ENCODE peak calls at places on chromosomes 16 and 17, in five cellular contexts. B is neural crest cell, E is BE2C, T is heart right ventricle, Z is progenitor cell of endocrine pancreas. C is an unnamed sample.

GRCh38 chr17:19448341-19449268 is 37.6 kb downstream of the RNF112 start:
- DNase-seq in B (no peak), E (no peak), T (no peak), Z (no peak), C (no peak)

GRCh38 chr16:51416921-51417320 is 265.9 kb upstream of the SALL1 start:
- DNase-seq in B (no peak), E (no peak), T (no peak), Z (no peak), C (no peak)

GRCh38 chr17:50676065-50676975 is 31.4 kb downstream of the ANKRD40 start:
- DNase-seq in B (no peak), E (peak; percentile 1), T (no peak), Z (no peak), C (no peak)

GRCh38 chr16:68372806-68373205 is 62.0 kb downstream of the PRMT7 start:
- DNase-seq in B (no peak), E (no peak), T (no peak), Z (no peak), C (no peak)

GRCh38 chr17:56581635-56582605 is 11.6 kb upstream of the NOG start:
- DNase-seq in B (no peak), E (no peak), T (no peak), Z (no peak), C (no peak)

GRCh38 chr16:4052801-4053662 is 63.2 kb downstream of the ADCY9 start:
- DNase-seq in B (no peak), E (no peak), T (peak; percentile 70), Z (no peak), C (peak; percentile 39)

GRCh38 chr17:83189673-83190385 is 110.4 kb downstream of the METRNL start:
- DNase-seq in B (no peak), E (no peak), T (peak; percentile 41), Z (no peak), C (peak; percentile 68)

GRCh38 chr17:18156976-18157280 is 26.7 kb upstream of the ALKBH5 start:
- DNase-seq in B (no peak), E (no peak), T (no peak), Z (no peak), C (no peak)

GRCh38 chr16:22205577-22206012 is 483 bp upstream of the EEF2K start:
- DNase-seq in B (no peak), E (no peak), T (no peak), Z (no peak), C (no peak)

DNA sequence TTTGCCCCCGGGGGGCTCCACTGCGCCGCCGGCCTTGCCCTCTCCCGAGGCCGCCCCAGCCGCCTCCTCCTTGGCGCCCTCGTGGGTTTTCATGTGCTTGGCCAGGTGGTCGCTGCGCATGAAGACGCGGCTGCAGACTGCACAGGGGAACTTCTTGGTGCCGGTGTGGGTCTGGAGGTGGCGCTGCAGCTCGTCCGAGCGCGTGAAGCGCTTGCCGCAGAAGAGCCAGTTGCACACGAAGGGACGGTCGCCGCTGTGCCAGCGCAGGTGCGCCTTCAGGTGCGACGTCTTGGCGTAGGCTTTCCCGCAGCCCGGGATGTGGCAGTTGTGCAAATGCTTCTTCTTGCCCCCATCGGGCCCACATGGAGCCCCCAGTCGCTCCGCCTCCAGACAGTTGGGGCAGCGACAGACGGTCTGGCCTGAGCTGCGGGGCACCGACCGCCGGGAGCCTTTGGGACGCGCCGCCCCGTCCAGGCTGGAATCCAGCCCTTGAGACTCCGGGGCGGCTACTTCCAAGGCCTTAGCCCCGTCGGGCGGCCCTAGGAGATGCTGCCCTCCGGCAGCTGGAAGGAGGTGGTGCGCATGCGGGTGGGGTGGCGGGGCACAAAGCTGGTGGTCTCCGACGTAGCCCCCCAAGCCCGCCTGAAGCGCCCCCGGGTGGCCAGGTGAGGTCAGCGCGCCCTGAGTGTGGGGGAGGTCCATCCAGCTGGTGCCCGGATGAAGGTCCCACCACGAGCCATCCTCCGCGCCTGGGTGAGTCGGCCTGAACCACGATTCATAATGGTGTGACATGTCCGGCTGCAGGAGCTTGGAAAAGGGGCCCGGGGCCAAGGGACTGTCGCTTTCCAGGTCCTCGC is 3.4 kb downstream of the SP6 start:
- DNase-seq in B (no peak), E (no peak), T (no peak), Z (peak; percentile 35), C (no peak)
- TF ChIP-seq CTCF in B (peak; percentile 39), E (peak; percentile 26), T (no peak), Z (peak; percentile 56), C (peak; percentile 42)

DNA sequence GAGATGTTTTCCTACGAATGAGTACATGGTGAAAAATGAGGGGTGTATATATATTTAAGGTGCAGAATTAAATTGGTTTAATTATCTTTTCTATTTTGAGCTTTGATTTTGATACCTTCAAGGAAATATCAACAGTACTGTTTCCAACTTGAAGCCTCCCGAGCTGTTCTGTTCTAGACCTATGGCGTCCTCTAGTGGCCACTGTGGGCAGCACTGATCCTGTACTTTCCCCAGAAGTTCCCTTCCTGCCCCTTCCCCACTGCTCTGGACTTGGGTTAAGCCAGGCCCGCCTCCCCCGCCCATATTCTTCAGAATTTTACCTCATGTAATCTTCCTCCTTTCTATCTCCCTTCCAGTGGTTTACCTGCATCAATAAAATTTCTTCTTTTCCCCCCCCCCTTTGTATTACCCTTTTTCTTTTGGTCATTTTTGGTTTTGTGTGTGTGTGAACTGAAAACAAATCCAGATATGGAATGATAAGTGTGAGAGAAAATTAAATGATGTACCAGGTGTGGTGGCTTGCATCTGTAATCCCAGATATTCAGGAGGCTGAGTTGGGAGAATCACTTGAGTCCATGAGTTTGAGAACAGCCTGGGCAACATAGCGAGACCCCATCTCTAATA is 1643.5 kb downstream of the TP53TG3F start:
- DNase-seq in B (no peak), E (no peak), T (no peak), Z (no peak), C (no peak)
- TF ChIP-seq CTCF in B (no peak), E (peak; percentile 40), T (no peak), Z (no peak), C (no peak)

DNA sequence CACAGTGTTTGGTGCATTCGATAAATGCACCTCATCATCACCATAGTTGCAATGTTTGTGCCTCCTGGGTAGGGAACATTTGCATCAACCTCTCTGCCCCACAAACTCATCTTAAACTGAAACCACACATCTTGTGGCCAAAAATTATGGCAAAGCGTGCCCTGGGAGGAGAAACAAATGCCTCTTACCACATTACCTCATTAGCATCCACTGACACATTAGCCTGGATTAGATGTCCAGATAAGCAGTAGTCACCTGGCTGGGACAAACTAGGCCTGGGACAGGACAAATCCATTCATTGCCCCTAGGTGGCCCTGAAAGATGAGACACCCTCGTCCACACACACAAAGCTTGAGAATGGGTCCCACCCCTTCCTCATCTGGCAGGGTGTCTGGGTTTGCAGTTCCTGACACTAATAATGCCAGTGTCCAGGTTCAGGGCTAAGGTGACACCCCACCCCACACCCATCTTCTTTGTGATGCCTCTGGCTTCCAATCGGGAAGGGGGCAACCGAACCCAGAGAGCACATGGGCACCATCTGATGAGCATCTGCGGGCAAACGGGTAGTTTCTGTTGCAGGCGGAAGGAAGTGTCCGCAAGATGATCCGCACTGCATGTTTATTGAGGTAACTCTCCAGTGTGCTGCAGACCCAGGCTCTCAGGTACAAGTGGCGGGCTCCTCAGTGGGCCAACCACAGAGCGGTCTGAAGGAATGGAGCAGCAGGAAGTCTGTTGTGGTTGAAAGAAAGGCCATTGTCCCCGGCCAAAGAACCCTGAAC is 8.6 kb downstream of the XYLT1 start:
- DNase-seq in B (no peak), E (no peak), T (no peak), Z (no peak), C (no peak)
- TF ChIP-seq CTCF in B (no peak), E (no peak), T (no peak), Z (no peak), C (no peak)

GRCh38 chr17:41340934-41341861 is 9.4 kb downstream of the KRT33A start:
- DNase-seq in B (no peak), E (no peak), T (no peak), Z (no peak), C (no peak)

GRCh38 chr17:41338961-41339485 is 11.6 kb downstream of the KRT33A start:
- DNase-seq in B (no peak), E (no peak), T (no peak), Z (no peak), C (no peak)

GRCh38 chr17:41343031-41343430 is 7.6 kb downstream of the KRT33A start:
- DNase-seq in B (no peak), E (no peak), T (no peak), Z (no peak), C (no peak)

GRCh38 chr17:41339571-41340169 is 11.0 kb downstream of the KRT33A start:
- DNase-seq in B (no peak), E (no peak), T (no peak), Z (no peak), C (no peak)

GRCh38 chr17:41340496-41340895 is 10.1 kb downstream of the KRT33A start:
- DNase-seq in B (no peak), E (no peak), T (no peak), Z (no peak), C (no peak)
- TF ChIP-seq CTCF in B (no peak), E (no peak), T (no peak), Z (no peak), C (peak; percentile 23)

DNA sequence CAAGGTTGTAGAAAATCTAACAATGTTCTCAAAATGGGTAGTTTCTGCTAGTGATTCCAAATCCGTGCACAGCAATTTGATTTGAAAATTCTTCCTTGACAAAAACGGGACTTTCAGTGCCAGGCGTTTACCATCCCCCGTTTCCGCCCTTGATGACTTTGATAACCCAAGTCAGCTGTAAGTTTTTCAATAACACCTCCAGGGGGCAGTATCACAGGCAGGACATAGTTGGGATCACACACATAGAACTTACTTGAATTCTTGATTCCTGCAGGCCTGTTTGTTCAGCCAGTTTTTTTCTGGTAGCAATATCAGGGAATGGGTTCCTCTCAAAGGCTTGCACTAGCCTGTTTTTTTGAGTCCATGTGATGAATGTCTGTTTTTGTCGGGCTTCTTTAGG is 5.6 kb downstream of the DUXB start:
- DNase-seq in B (no peak), E (no peak), T (no peak), Z (no peak), C (no peak)
- TF ChIP-seq CTCF in B (peak; percentile 29), E (peak; percentile 46), T (no peak), Z (peak; percentile 27), C (peak; percentile 52)

DNA sequence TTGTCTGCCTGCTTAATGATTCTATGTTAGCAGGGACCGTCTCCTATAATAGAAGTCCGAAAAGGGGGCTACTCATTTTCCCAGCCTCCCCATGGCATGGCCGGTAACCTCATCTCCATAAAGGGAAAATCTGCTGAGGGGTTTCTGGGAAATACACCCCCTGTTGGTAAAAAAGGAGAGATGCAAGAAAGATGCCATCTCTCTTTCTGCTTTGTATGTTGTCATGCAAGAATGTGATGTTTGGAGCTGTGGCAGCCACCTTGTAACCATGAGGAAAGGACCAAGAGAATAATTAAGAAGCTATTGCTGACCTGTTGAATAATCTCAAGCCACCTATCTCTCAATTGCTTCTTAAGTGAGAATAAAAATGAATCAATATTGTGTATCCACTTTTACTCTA is 94.8 kb upstream of the XYLT1 start:
- DNase-seq in B (no peak), E (no peak), T (no peak), Z (no peak), C (no peak)
- TF ChIP-seq CTCF in B (peak; percentile 23), E (no peak), T (no peak), Z (no peak), C (peak; percentile 31)

GRCh38 chr17:2376107-2376506 is 24.8 kb downstream of the MNT start:
- DNase-seq in B (no peak), E (no peak), T (no peak), Z (no peak), C (no peak)
- TF ChIP-seq CTCF in B (no peak), E (no peak), T (no peak), Z (no peak), C (no peak)